ENCODE peak calls at places on chromosome 1, in four cellular contexts. One of them, this sample, is unnamed.

GRCh38 chr1:9542425-9542824 is 3.2 kb downstream of the SLC25A33 start:
- DNase-seq in kidney: no peak
- DNase-seq in Ammon's horn: peak
- DNase-seq in GM19239: no peak
- DNase-seq in this sample: no peak

GRCh38 chr1:58823481-58824010 is 39.7 kb upstream of the JUN start:
- DNase-seq in Ammon's horn: no peak
- DNase-seq in GM19239: no peak
- DNase-seq in kidney: no peak
- DNase-seq in this sample: no peak

GRCh38 chr1:25522240-25522639 is 21.2 kb upstream of the LDLRAP1 start:
- DNase-seq in GM19239: peak
- DNase-seq in Ammon's horn: no peak
- DNase-seq in kidney: no peak
- DNase-seq in this sample: no peak

GRCh38 chr1:65119951-65120350 is 28.1 kb upstream of the AK4 start:
- DNase-seq in Ammon's horn: no peak
- DNase-seq in kidney: no peak
- DNase-seq in GM19239: no peak
- DNase-seq in this sample: no peak

GRCh38 chr1:24724345-24725208 is 20.7 kb upstream of the CLIC4 start:
- DNase-seq in GM19239: no peak
- DNase-seq in kidney: no peak
- DNase-seq in Ammon's horn: no peak
- DNase-seq in this sample: peak

GRCh38 chr1:46510998-46511365 is 21.3 kb downstream of the DMBX1 start:
- DNase-seq in GM19239: no peak
- DNase-seq in kidney: peak
- DNase-seq in Ammon's horn: no peak
- DNase-seq in this sample: no peak

GRCh38 chr1:100517517-100517916 is 20.4 kb upstream of the GPR88 start:
- DNase-seq in GM19239: no peak
- DNase-seq in kidney: no peak
- DNase-seq in Ammon's horn: no peak
- DNase-seq in this sample: no peak

GRCh38 chr1:21963477-21964217 is 13.2 kb upstream of the CELA3B start:
- DNase-seq in Ammon's horn: peak
- DNase-seq in kidney: peak
- DNase-seq in GM19239: peak
- DNase-seq in this sample: peak

GRCh38 chr1:171754381-171754705 is 12.5 kb upstream of the VAMP4 start:
- DNase-seq in kidney: no peak
- DNase-seq in Ammon's horn: no peak
- DNase-seq in GM19239: no peak
- DNase-seq in this sample: peak